ENCODE peak calls at places on chromosomes 2 and 18, in six cellular contexts. One of them, this sample, is unnamed. For H3K4me1, the result is how much of the 10 kb centered on the place peaks cover.

GRCh38 chr2:205879362-205879761 is 197.1 kb downstream of the NRP2 start:
- DNase-seq in mesendoderm: no peak
- DNase-seq in IMR-90: no peak
- DNase-seq in mesenchymal stem cell: no peak
- DNase-seq in neuronal stem cell: no peak
- DNase-seq in H1: no peak
- DNase-seq in this sample: no peak

GRCh38 chr2:98926601-98927000 is 9.4 kb downstream of the CRACDL start:
- DNase-seq in mesendoderm: no peak
- DNase-seq in IMR-90: no peak
- DNase-seq in mesenchymal stem cell: no peak
- DNase-seq in neuronal stem cell: no peak
- DNase-seq in H1: no peak
- DNase-seq in this sample: no peak

GRCh38 chr2:180033993-180034894 is 27.1 kb upstream of the CWC22 start:
- DNase-seq in mesendoderm: peak
- DNase-seq in IMR-90: peak
- DNase-seq in mesenchymal stem cell: no peak
- DNase-seq in neuronal stem cell: peak
- DNase-seq in H1: no peak
- DNase-seq in this sample: peak

GRCh38 chr2:8376603-8377423 is 305.0 kb upstream of the ID2 start:
- DNase-seq in mesendoderm: no peak
- DNase-seq in IMR-90: no peak
- DNase-seq in mesenchymal stem cell: no peak
- DNase-seq in neuronal stem cell: no peak
- DNase-seq in H1: no peak
- DNase-seq in this sample: no peak

GRCh38 chr2:234625626-234626253 is 128.9 kb upstream of the ARL4C start:
- DNase-seq in mesendoderm: no peak
- DNase-seq in IMR-90: no peak
- DNase-seq in mesenchymal stem cell: no peak
- DNase-seq in neuronal stem cell: no peak
- DNase-seq in H1: no peak
- DNase-seq in this sample: no peak

GRCh38 chr18:70522183-70522582 is 233.3 kb downstream of the SOCS6 start:
- DNase-seq in mesendoderm: no peak
- DNase-seq in IMR-90: no peak
- DNase-seq in mesenchymal stem cell: no peak
- DNase-seq in neuronal stem cell: no peak
- DNase-seq in H1: no peak
- DNase-seq in this sample: no peak

GRCh38 chr2:241764272-241765241 is 12.1 kb upstream of the GAL3ST2 start:
- DNase-seq in mesendoderm: peak
- DNase-seq in IMR-90: no peak
- DNase-seq in mesenchymal stem cell: no peak
- DNase-seq in neuronal stem cell: no peak
- DNase-seq in H1: peak
- DNase-seq in this sample: peak

GRCh38 chr2:168354499-168354898 is 101.6 kb upstream of the CERS6 start:
- DNase-seq in mesendoderm: no peak
- DNase-seq in IMR-90: no peak
- DNase-seq in mesenchymal stem cell: no peak
- DNase-seq in neuronal stem cell: no peak
- DNase-seq in H1: no peak
- DNase-seq in this sample: no peak

GRCh38 chr18:8049147-8049546 is 482.0 kb downstream of the PTPRM start:
- DNase-seq in mesendoderm: no peak
- DNase-seq in IMR-90: peak
- DNase-seq in mesenchymal stem cell: peak
- DNase-seq in neuronal stem cell: no peak
- DNase-seq in H1: no peak
- DNase-seq in this sample: no peak

GRCh38 chr2:72669121-72669520 is 156.7 kb downstream of the EXOC6B start:
- DNase-seq in mesendoderm: no peak
- DNase-seq in IMR-90: peak
- DNase-seq in mesenchymal stem cell: no peak
- DNase-seq in neuronal stem cell: no peak
- DNase-seq in H1: no peak
- DNase-seq in this sample: no peak

GRCh38 chr2:64114063-64114911 is 29.9 kb downstream of the PELI1 start:
- DNase-seq in mesendoderm: peak
- DNase-seq in IMR-90: peak
- DNase-seq in mesenchymal stem cell: peak
- DNase-seq in neuronal stem cell: no peak
- DNase-seq in H1: no peak
- DNase-seq in this sample: no peak

DNA sequence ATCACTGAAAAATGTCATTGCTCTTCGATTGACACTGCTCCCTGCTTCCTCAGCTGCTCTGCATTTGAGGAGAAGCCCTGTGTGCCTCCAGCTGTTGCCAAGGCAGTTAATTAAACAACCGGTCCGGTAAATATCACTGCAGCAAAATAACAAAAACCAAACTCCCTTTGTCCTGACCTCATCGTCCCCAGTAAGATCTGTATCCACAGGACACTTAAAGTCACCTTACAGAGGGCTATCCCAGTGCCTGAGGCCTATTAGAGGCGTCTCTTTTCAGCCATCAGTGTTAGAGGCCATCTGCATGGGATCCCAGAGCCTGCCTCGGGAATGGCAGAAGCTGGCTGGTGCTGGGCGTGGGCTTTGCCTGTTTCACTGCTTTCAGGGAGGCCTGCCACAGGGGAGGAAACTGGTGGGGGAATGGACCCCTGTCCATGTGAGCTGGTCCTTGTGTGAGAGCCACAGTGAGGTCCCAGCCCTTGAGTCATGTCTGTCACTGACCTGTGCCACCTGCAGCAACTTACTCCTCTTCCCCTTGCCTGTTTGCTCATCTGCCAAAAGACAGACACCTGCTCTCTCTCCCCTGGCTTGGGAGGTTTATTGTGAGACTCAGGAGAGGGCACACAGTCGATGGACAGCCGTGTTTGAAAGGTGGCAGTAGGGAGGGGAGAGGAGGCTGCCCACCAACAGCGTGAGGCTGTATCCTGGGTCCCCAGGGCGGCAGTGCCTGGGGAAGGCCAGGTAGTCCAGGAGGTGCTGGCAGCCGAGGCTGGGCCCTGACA is 117.7 kb upstream of the MCFD2 start:
- DNase-seq in mesendoderm: peak
- DNase-seq in IMR-90: no peak
- DNase-seq in mesenchymal stem cell: peak
- DNase-seq in neuronal stem cell: no peak
- DNase-seq in H1: no peak
- DNase-seq in this sample: no peak
- H3K4me1 ChIP-seq in mesendoderm: under half
- H3K4me1 ChIP-seq in IMR-90: under half
- H3K4me1 ChIP-seq in mesenchymal stem cell: half or more
- H3K4me1 ChIP-seq in neuronal stem cell: under half
- H3K4me1 ChIP-seq in H1: under half
- H3K4me1 ChIP-seq in this sample: under half

GRCh38 chr2:112817082-112817481 is 19.5 kb downstream of the IL1B start:
- DNase-seq in mesendoderm: peak
- DNase-seq in IMR-90: no peak
- DNase-seq in mesenchymal stem cell: no peak
- DNase-seq in neuronal stem cell: no peak
- DNase-seq in H1: no peak
- DNase-seq in this sample: no peak

GRCh38 chr2:112821142-112821541 is 15.4 kb downstream of the IL1B start:
- DNase-seq in mesendoderm: no peak
- DNase-seq in IMR-90: no peak
- DNase-seq in mesenchymal stem cell: no peak
- DNase-seq in neuronal stem cell: no peak
- DNase-seq in H1: no peak
- DNase-seq in this sample: no peak

GRCh38 chr2:112820343-112820742 is 16.2 kb downstream of the IL1B start:
- DNase-seq in mesendoderm: no peak
- DNase-seq in IMR-90: no peak
- DNase-seq in mesenchymal stem cell: no peak
- DNase-seq in neuronal stem cell: no peak
- DNase-seq in H1: no peak
- DNase-seq in this sample: no peak

GRCh38 chr2:112819081-112819480 is 17.5 kb downstream of the IL1B start:
- DNase-seq in mesendoderm: no peak
- DNase-seq in IMR-90: no peak
- DNase-seq in mesenchymal stem cell: no peak
- DNase-seq in neuronal stem cell: no peak
- DNase-seq in H1: no peak
- DNase-seq in this sample: no peak

DNA sequence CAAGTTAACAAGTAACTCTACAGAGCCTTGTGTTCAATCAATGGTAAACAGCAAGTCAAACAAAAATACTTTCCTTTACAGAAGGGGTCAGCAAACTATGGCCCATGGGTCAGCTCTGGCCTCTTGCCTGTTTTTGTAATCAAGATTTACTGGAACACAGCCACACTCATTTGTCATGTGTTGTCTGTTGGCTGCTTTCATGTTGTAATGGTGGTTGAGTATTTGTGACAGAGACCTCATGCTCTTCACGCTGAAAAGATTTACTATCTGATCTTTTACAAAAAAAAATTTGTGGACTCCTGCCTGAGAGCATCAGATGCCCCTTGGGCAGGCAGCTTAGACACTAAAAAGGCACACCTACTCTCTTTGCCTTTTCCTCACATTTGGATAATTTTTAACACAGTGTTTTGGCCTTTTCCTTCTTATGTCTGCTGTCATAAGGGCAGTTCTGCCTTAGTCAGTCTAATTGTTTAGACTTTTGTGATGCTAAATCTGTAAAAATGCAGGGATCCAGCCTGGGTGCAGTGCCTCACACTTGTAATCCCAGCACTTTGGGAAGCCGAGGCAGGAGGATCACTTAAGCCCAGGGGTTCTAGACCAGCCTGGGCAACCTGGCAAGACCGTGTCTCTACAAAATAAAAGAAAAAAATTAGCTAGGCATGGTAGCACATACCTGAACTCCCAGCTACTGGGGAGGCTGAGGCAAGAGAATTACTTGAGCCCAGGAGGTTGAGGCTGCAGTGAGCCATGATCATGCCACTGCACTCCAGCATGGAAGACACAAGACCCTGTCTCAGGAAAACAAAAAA is 18.3 kb downstream of the IL1B start:
- DNase-seq in mesendoderm: no peak
- DNase-seq in IMR-90: no peak
- DNase-seq in mesenchymal stem cell: peak
- DNase-seq in neuronal stem cell: no peak
- DNase-seq in H1: no peak
- DNase-seq in this sample: no peak
- H2BK15ac ChIP-seq in mesendoderm: no peak
- H2BK15ac ChIP-seq in IMR-90: no peak
- H2BK15ac ChIP-seq in mesenchymal stem cell: no peak
- H2BK15ac ChIP-seq in neuronal stem cell: no peak
- H2BK15ac ChIP-seq in H1: peak
- H2BK15ac ChIP-seq in this sample: no peak

GRCh38 chr2:217839073-217839749 is 163.6 kb downstream of the TNS1 start:
- DNase-seq in mesendoderm: no peak
- DNase-seq in IMR-90: no peak
- DNase-seq in mesenchymal stem cell: no peak
- DNase-seq in neuronal stem cell: no peak
- DNase-seq in H1: no peak
- DNase-seq in this sample: no peak
- H3K4me1 ChIP-seq in mesendoderm: under half
- H3K4me1 ChIP-seq in IMR-90: under half
- H3K4me1 ChIP-seq in mesenchymal stem cell: under half
- H3K4me1 ChIP-seq in neuronal stem cell: under half
- H3K4me1 ChIP-seq in H1: under half
- H3K4me1 ChIP-seq in this sample: under half

GRCh38 chr2:193783681-193784080 is 1588.9 kb upstream of the TMEFF2 start:
- DNase-seq in mesendoderm: no peak
- DNase-seq in IMR-90: no peak
- DNase-seq in mesenchymal stem cell: no peak
- DNase-seq in neuronal stem cell: no peak
- DNase-seq in H1: no peak
- DNase-seq in this sample: no peak
- H2BK15ac ChIP-seq in mesendoderm: no peak
- H2BK15ac ChIP-seq in IMR-90: no peak
- H2BK15ac ChIP-seq in mesenchymal stem cell: no peak
- H2BK15ac ChIP-seq in neuronal stem cell: no peak
- H2BK15ac ChIP-seq in H1: no peak
- H2BK15ac ChIP-seq in this sample: no peak

This sample was measured in H9.